ENCODE peak calls at places on chromosomes 1 and 21, in eight cellular contexts. One of them, this sample, is unnamed. For H3K27me3, the result is how much of the 10 kb centered on the place peaks cover.

GRCh38 chr1:32150847-32151246 is 28.6 kb upstream of the TXLNA start:
- DNase-seq in sigmoid colon: no peak
- DNase-seq in effector memory CD4-positive, alpha-beta T cell: no peak
- DNase-seq in SJSA1: no peak
- DNase-seq in neural progenitor cell: no peak
- DNase-seq in tibial artery: no peak
- DNase-seq in CD8-positive, alpha-beta memory T cell: no peak
- DNase-seq in ovary: no peak
- DNase-seq in this sample: no peak

GRCh38 chr1:30506785-30507312 is 216.5 kb downstream of the MATN1 start:
- DNase-seq in neural progenitor cell: no peak
- DNase-seq in SJSA1: no peak
- DNase-seq in sigmoid colon: no peak
- DNase-seq in CD8-positive, alpha-beta memory T cell: no peak
- DNase-seq in tibial artery: no peak
- DNase-seq in ovary: no peak
- DNase-seq in effector memory CD4-positive, alpha-beta T cell: no peak
- DNase-seq in this sample: no peak

GRCh38 chr1:191575180-191575579 is 583.1 kb upstream of the RGS18 start:
- DNase-seq in SJSA1: no peak
- DNase-seq in ovary: no peak
- DNase-seq in neural progenitor cell: no peak
- DNase-seq in effector memory CD4-positive, alpha-beta T cell: no peak
- DNase-seq in tibial artery: no peak
- DNase-seq in CD8-positive, alpha-beta memory T cell: no peak
- DNase-seq in sigmoid colon: no peak
- DNase-seq in this sample: no peak

GRCh38 chr1:53341521-53341895 is 13.6 kb upstream of the LRP8 start:
- DNase-seq in neural progenitor cell: no peak
- DNase-seq in sigmoid colon: no peak
- DNase-seq in ovary: peak
- DNase-seq in effector memory CD4-positive, alpha-beta T cell: no peak
- DNase-seq in SJSA1: no peak
- DNase-seq in tibial artery: no peak
- DNase-seq in CD8-positive, alpha-beta memory T cell: no peak
- DNase-seq in this sample: no peak

GRCh38 chr21:45146301-45146700 is 71.9 kb downstream of the ADARB1 start:
- DNase-seq in tibial artery: no peak
- DNase-seq in CD8-positive, alpha-beta memory T cell: no peak
- DNase-seq in ovary: no peak
- DNase-seq in neural progenitor cell: no peak
- DNase-seq in sigmoid colon: peak
- DNase-seq in SJSA1: no peak
- DNase-seq in effector memory CD4-positive, alpha-beta T cell: no peak
- DNase-seq in this sample: no peak

GRCh38 chr1:109151146-109151545 is 37.2 kb downstream of the ELAPOR1 start:
- DNase-seq in CD8-positive, alpha-beta memory T cell: no peak
- DNase-seq in neural progenitor cell: peak
- DNase-seq in sigmoid colon: no peak
- DNase-seq in ovary: no peak
- DNase-seq in SJSA1: peak
- DNase-seq in effector memory CD4-positive, alpha-beta T cell: no peak
- DNase-seq in tibial artery: no peak
- DNase-seq in this sample: peak

GRCh38 chr1:235818632-235819136 is 48.0 kb downstream of the LYST start:
- DNase-seq in tibial artery: no peak
- DNase-seq in neural progenitor cell: no peak
- DNase-seq in sigmoid colon: no peak
- DNase-seq in ovary: no peak
- DNase-seq in SJSA1: no peak
- DNase-seq in CD8-positive, alpha-beta memory T cell: no peak
- DNase-seq in effector memory CD4-positive, alpha-beta T cell: no peak
- DNase-seq in this sample: no peak

GRCh38 chr1:151511636-151512215 is 539 bp downstream of the CGN start:
- DNase-seq in tibial artery: no peak
- DNase-seq in CD8-positive, alpha-beta memory T cell: peak
- DNase-seq in SJSA1: peak
- DNase-seq in ovary: no peak
- DNase-seq in effector memory CD4-positive, alpha-beta T cell: peak
- DNase-seq in sigmoid colon: peak
- DNase-seq in neural progenitor cell: peak
- DNase-seq in this sample: no peak

GRCh38 chr1:213539464-213539863 is 448.3 kb upstream of the PROX1 start:
- DNase-seq in SJSA1: no peak
- DNase-seq in tibial artery: no peak
- DNase-seq in sigmoid colon: no peak
- DNase-seq in ovary: no peak
- DNase-seq in effector memory CD4-positive, alpha-beta T cell: no peak
- DNase-seq in neural progenitor cell: no peak
- DNase-seq in CD8-positive, alpha-beta memory T cell: no peak
- DNase-seq in this sample: no peak

GRCh38 chr1:22330092-22330762 is 121.4 kb upstream of the ZBTB40 start:
- DNase-seq in ovary: no peak
- DNase-seq in effector memory CD4-positive, alpha-beta T cell: no peak
- DNase-seq in SJSA1: no peak
- DNase-seq in CD8-positive, alpha-beta memory T cell: no peak
- DNase-seq in tibial artery: no peak
- DNase-seq in sigmoid colon: peak
- DNase-seq in neural progenitor cell: no peak
- DNase-seq in this sample: no peak

GRCh38 chr1:153679337-153680119 is 1.0 kb downstream of the NPR1 start:
- DNase-seq in neural progenitor cell: peak
- DNase-seq in sigmoid colon: no peak
- DNase-seq in tibial artery: no peak
- DNase-seq in effector memory CD4-positive, alpha-beta T cell: no peak
- DNase-seq in SJSA1: peak
- DNase-seq in CD8-positive, alpha-beta memory T cell: no peak
- DNase-seq in ovary: peak
- DNase-seq in this sample: peak

GRCh38 chr1:20184997-20185833 is 681 bp upstream of the UBXN10 start:
- DNase-seq in SJSA1: no peak
- DNase-seq in sigmoid colon: no peak
- DNase-seq in ovary: no peak
- DNase-seq in CD8-positive, alpha-beta memory T cell: peak
- DNase-seq in effector memory CD4-positive, alpha-beta T cell: peak
- DNase-seq in neural progenitor cell: no peak
- DNase-seq in tibial artery: no peak
- DNase-seq in this sample: no peak

GRCh38 chr1:230220478-230220877 is 153.4 kb downstream of the GALNT2 start:
- DNase-seq in effector memory CD4-positive, alpha-beta T cell: no peak
- DNase-seq in tibial artery: no peak
- DNase-seq in CD8-positive, alpha-beta memory T cell: no peak
- DNase-seq in neural progenitor cell: no peak
- DNase-seq in ovary: no peak
- DNase-seq in sigmoid colon: no peak
- DNase-seq in SJSA1: no peak
- DNase-seq in this sample: no peak

GRCh38 chr1:230218667-230219066 is 151.6 kb downstream of the GALNT2 start:
- DNase-seq in effector memory CD4-positive, alpha-beta T cell: no peak
- DNase-seq in SJSA1: no peak
- DNase-seq in CD8-positive, alpha-beta memory T cell: no peak
- DNase-seq in tibial artery: no peak
- DNase-seq in neural progenitor cell: no peak
- DNase-seq in sigmoid colon: no peak
- DNase-seq in ovary: no peak
- DNase-seq in this sample: no peak

GRCh38 chr1:230220907-230221306 is 153.9 kb downstream of the GALNT2 start:
- DNase-seq in effector memory CD4-positive, alpha-beta T cell: no peak
- DNase-seq in CD8-positive, alpha-beta memory T cell: no peak
- DNase-seq in tibial artery: no peak
- DNase-seq in neural progenitor cell: no peak
- DNase-seq in SJSA1: no peak
- DNase-seq in sigmoid colon: no peak
- DNase-seq in ovary: no peak
- DNase-seq in this sample: no peak

GRCh38 chr1:230222678-230223077 is 155.6 kb downstream of the GALNT2 start:
- DNase-seq in CD8-positive, alpha-beta memory T cell: no peak
- DNase-seq in effector memory CD4-positive, alpha-beta T cell: no peak
- DNase-seq in sigmoid colon: no peak
- DNase-seq in SJSA1: no peak
- DNase-seq in tibial artery: no peak
- DNase-seq in neural progenitor cell: no peak
- DNase-seq in ovary: no peak
- DNase-seq in this sample: no peak

DNA sequence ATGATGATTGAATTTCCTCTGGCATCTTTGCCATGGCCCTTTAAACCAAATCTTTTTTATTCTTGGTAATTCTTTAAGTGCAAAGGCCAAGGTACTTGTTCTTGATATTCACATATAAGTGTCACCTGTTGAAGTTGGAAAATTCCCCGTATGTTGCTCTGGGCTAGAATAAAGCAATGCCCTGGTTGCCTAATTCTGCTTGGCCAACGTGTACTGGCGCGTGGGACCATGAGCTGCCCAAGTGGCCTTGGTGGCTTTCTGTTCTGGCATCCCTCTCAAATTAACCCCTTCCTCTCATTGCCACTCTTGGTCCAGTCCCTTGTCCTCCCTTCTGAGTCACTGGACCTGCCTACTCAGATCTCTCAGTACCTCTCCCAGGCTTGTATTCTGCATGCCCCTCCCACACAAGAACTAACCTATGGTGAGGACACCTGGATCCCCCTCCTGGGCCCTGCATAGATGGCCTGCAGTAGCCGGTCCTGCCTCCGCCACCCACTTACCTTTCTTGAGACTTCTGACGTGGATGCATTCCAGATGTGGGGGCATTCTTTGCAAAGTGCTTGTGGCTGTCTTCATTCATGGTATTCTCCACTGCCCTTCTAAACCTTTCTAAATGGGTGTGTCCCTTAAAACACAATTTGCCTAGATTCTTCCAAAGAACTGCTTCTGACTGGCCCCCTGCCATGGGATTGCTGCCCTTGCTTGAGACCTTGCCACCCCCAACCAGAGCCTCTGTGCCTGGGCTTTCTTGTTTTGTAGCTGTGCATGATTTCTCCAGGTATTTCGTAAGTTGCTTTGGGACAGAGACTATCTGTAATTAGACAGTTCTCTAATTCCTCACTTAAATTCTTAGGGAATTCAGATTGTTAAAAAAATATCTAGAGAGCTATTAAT is 152.4 kb downstream of the GALNT2 start:
- DNase-seq in effector memory CD4-positive, alpha-beta T cell: no peak
- DNase-seq in ovary: no peak
- DNase-seq in neural progenitor cell: no peak
- DNase-seq in sigmoid colon: no peak
- DNase-seq in CD8-positive, alpha-beta memory T cell: no peak
- DNase-seq in SJSA1: no peak
- DNase-seq in tibial artery: no peak
- DNase-seq in this sample: no peak
- H3K4me3 ChIP-seq in effector memory CD4-positive, alpha-beta T cell: no peak
- H3K4me3 ChIP-seq in ovary: no peak
- H3K4me3 ChIP-seq in neural progenitor cell: no peak
- H3K4me3 ChIP-seq in sigmoid colon: no peak
- H3K4me3 ChIP-seq in CD8-positive, alpha-beta memory T cell: no peak
- H3K4me3 ChIP-seq in SJSA1: no peak
- H3K4me3 ChIP-seq in tibial artery: no peak
- H3K4me3 ChIP-seq in this sample: no peak

DNA sequence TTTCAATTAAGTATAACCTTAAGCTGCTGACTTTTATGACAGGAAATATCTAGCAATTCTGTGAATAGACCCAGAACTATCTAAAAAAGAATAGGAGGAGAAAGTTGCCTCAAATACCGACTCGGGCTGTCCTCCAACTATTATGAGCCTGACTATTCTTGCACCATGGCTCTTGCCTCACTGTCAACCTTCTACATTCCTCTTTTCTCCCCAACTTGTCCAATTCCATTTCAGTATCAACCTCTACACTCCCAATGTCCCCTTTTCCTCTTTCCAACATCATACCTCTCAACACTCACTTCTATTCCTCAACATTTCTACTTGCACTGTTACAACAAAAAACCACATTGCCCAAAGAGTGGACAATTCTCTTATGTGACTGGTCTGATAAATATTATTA is 2.3 kb downstream of the ZZZ3 start:
- DNase-seq in sigmoid colon: no peak
- DNase-seq in ovary: no peak
- DNase-seq in effector memory CD4-positive, alpha-beta T cell: no peak
- DNase-seq in SJSA1: no peak
- DNase-seq in CD8-positive, alpha-beta memory T cell: no peak
- DNase-seq in neural progenitor cell: no peak
- DNase-seq in tibial artery: no peak
- DNase-seq in this sample: no peak
- H3K27ac ChIP-seq in sigmoid colon: no peak
- H3K27ac ChIP-seq in ovary: no peak
- H3K27ac ChIP-seq in effector memory CD4-positive, alpha-beta T cell: no peak
- H3K27ac ChIP-seq in SJSA1: no peak
- H3K27ac ChIP-seq in CD8-positive, alpha-beta memory T cell: no peak
- H3K27ac ChIP-seq in neural progenitor cell: no peak
- H3K27ac ChIP-seq in tibial artery: no peak
- H3K27ac ChIP-seq in this sample: no peak

DNA sequence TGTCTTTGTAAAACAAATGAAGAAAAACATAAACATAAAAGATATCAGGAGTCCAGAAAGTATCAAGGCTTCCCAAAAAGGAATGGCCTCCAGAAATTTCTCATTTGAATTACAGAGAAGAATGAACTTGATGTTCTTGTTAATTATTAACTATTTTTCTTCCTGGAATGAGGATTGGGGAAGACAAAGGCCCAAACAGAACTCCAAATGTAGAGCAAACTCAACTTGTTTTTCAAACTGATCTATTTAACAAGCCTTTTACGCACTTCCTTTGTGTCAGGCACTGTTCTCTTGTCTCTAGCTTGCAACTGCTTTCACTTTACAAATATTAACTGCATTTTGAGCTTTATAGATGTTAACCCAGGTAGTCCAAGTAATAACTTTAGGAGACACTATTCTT is 45.5 kb downstream of the LAMC2 start:
- DNase-seq in SJSA1: no peak
- DNase-seq in effector memory CD4-positive, alpha-beta T cell: no peak
- DNase-seq in ovary: no peak
- DNase-seq in tibial artery: no peak
- DNase-seq in sigmoid colon: no peak
- DNase-seq in neural progenitor cell: no peak
- DNase-seq in CD8-positive, alpha-beta memory T cell: no peak
- DNase-seq in this sample: no peak
- H3K27me3 ChIP-seq in SJSA1: under half
- H3K27me3 ChIP-seq in effector memory CD4-positive, alpha-beta T cell: under half
- H3K27me3 ChIP-seq in ovary: under half
- H3K27me3 ChIP-seq in tibial artery: under half
- H3K27me3 ChIP-seq in sigmoid colon: under half
- H3K27me3 ChIP-seq in neural progenitor cell: under half
- H3K27me3 ChIP-seq in CD8-positive, alpha-beta memory T cell: under half
- H3K27me3 ChIP-seq in this sample: under half

GRCh38 chr1:158071106-158071505 is 77.7 kb downstream of the KIRREL1 start:
- DNase-seq in ovary: no peak
- DNase-seq in effector memory CD4-positive, alpha-beta T cell: no peak
- DNase-seq in SJSA1: no peak
- DNase-seq in neural progenitor cell: peak
- DNase-seq in tibial artery: no peak
- DNase-seq in CD8-positive, alpha-beta memory T cell: no peak
- DNase-seq in sigmoid colon: peak
- DNase-seq in this sample: no peak
- H3K4me3 ChIP-seq in ovary: no peak
- H3K4me3 ChIP-seq in effector memory CD4-positive, alpha-beta T cell: no peak
- H3K4me3 ChIP-seq in SJSA1: no peak
- H3K4me3 ChIP-seq in neural progenitor cell: no peak
- H3K4me3 ChIP-seq in tibial artery: no peak
- H3K4me3 ChIP-seq in CD8-positive, alpha-beta memory T cell: no peak
- H3K4me3 ChIP-seq in sigmoid colon: no peak
- H3K4me3 ChIP-seq in this sample: no peak